ENCODE peak calls at places on chromosome 1, in nine cellular contexts. One of them, this sample, is unnamed.

GRCh38 chr1:240500681-240501080 is 111.3 kb downstream of the GREM2 start:
- DNase-seq in AG09309: no peak
- DNase-seq in PC-3: no peak
- DNase-seq in WTC11: no peak
- DNase-seq in cardiac muscle cell: no peak
- DNase-seq in left ventricle myocardium inferior: no peak
- DNase-seq in fibroblast of lung: no peak
- DNase-seq in cardiac fibroblast: no peak
- DNase-seq in suprapubic skin: no peak
- DNase-seq in this sample: no peak

GRCh38 chr1:154353460-154353904 is 28.2 kb downstream of the ATP8B2 start:
- DNase-seq in PC-3: peak
- DNase-seq in AG09309: no peak
- DNase-seq in cardiac muscle cell: peak
- DNase-seq in WTC11: no peak
- DNase-seq in suprapubic skin: no peak
- DNase-seq in left ventricle myocardium inferior: no peak
- DNase-seq in fibroblast of lung: peak
- DNase-seq in cardiac fibroblast: peak
- DNase-seq in this sample: no peak

GRCh38 chr1:209985002-209985401 is 47.0 kb downstream of the SYT14 start:
- DNase-seq in WTC11: no peak
- DNase-seq in suprapubic skin: no peak
- DNase-seq in fibroblast of lung: no peak
- DNase-seq in PC-3: no peak
- DNase-seq in left ventricle myocardium inferior: no peak
- DNase-seq in cardiac muscle cell: no peak
- DNase-seq in cardiac fibroblast: no peak
- DNase-seq in AG09309: no peak
- DNase-seq in this sample: no peak

GRCh38 chr1:118081387-118081786 is 103.6 kb downstream of the SPAG17 start:
- DNase-seq in fibroblast of lung: no peak
- DNase-seq in AG09309: no peak
- DNase-seq in PC-3: peak
- DNase-seq in suprapubic skin: no peak
- DNase-seq in left ventricle myocardium inferior: no peak
- DNase-seq in cardiac fibroblast: no peak
- DNase-seq in cardiac muscle cell: no peak
- DNase-seq in WTC11: no peak
- DNase-seq in this sample: no peak

GRCh38 chr1:7539772-7540175 is 231.3 kb upstream of the VAMP3 start:
- DNase-seq in left ventricle myocardium inferior: no peak
- DNase-seq in fibroblast of lung: peak
- DNase-seq in WTC11: peak
- DNase-seq in AG09309: no peak
- DNase-seq in cardiac fibroblast: peak
- DNase-seq in cardiac muscle cell: peak
- DNase-seq in suprapubic skin: no peak
- DNase-seq in PC-3: peak
- DNase-seq in this sample: no peak

GRCh38 chr1:89547563-89548485 is 23.2 kb downstream of the LRRC8B start:
- DNase-seq in fibroblast of lung: peak
- DNase-seq in cardiac fibroblast: peak
- DNase-seq in AG09309: peak
- DNase-seq in left ventricle myocardium inferior: no peak
- DNase-seq in suprapubic skin: peak
- DNase-seq in cardiac muscle cell: peak
- DNase-seq in WTC11: no peak
- DNase-seq in PC-3: peak
- DNase-seq in this sample: no peak

GRCh38 chr1:194347184-194347583 is 1160.8 kb upstream of the B3GALT2 start:
- DNase-seq in cardiac fibroblast: no peak
- DNase-seq in AG09309: no peak
- DNase-seq in suprapubic skin: no peak
- DNase-seq in WTC11: no peak
- DNase-seq in cardiac muscle cell: no peak
- DNase-seq in PC-3: no peak
- DNase-seq in left ventricle myocardium inferior: no peak
- DNase-seq in fibroblast of lung: peak
- DNase-seq in this sample: no peak

GRCh38 chr1:162720996-162721395 is 69.5 kb upstream of the HSD17B7 start:
- DNase-seq in left ventricle myocardium inferior: no peak
- DNase-seq in PC-3: no peak
- DNase-seq in WTC11: no peak
- DNase-seq in fibroblast of lung: peak
- DNase-seq in cardiac fibroblast: peak
- DNase-seq in AG09309: no peak
- DNase-seq in suprapubic skin: no peak
- DNase-seq in cardiac muscle cell: no peak
- DNase-seq in this sample: no peak

GRCh38 chr1:92876351-92876750 is 44.5 kb downstream of the RPL5 start:
- DNase-seq in suprapubic skin: no peak
- DNase-seq in AG09309: no peak
- DNase-seq in PC-3: no peak
- DNase-seq in left ventricle myocardium inferior: no peak
- DNase-seq in cardiac muscle cell: no peak
- DNase-seq in WTC11: no peak
- DNase-seq in cardiac fibroblast: no peak
- DNase-seq in fibroblast of lung: no peak
- DNase-seq in this sample: no peak

GRCh38 chr1:29687601-29688244 is 451.4 kb downstream of the PTPRU start:
- DNase-seq in AG09309: no peak
- DNase-seq in cardiac fibroblast: no peak
- DNase-seq in PC-3: no peak
- DNase-seq in WTC11: no peak
- DNase-seq in left ventricle myocardium inferior: no peak
- DNase-seq in fibroblast of lung: peak
- DNase-seq in cardiac muscle cell: peak
- DNase-seq in suprapubic skin: no peak
- DNase-seq in this sample: peak

GRCh38 chr1:65541161-65541560 is 120.7 kb downstream of the LEPR start:
- DNase-seq in cardiac fibroblast: no peak
- DNase-seq in left ventricle myocardium inferior: no peak
- DNase-seq in PC-3: peak
- DNase-seq in AG09309: no peak
- DNase-seq in WTC11: no peak
- DNase-seq in fibroblast of lung: no peak
- DNase-seq in cardiac muscle cell: no peak
- DNase-seq in suprapubic skin: no peak
- DNase-seq in this sample: no peak

GRCh38 chr1:59125711-59126320 is 171.1 kb upstream of the FGGY start:
- DNase-seq in WTC11: no peak
- DNase-seq in left ventricle myocardium inferior: no peak
- DNase-seq in fibroblast of lung: peak
- DNase-seq in cardiac fibroblast: no peak
- DNase-seq in cardiac muscle cell: no peak
- DNase-seq in AG09309: no peak
- DNase-seq in PC-3: no peak
- DNase-seq in suprapubic skin: no peak
- DNase-seq in this sample: no peak

GRCh38 chr1:152968248-152968647 is 2.2 kb upstream of the SPRR4 start:
- DNase-seq in AG09309: no peak
- DNase-seq in left ventricle myocardium inferior: no peak
- DNase-seq in fibroblast of lung: no peak
- DNase-seq in cardiac fibroblast: no peak
- DNase-seq in PC-3: no peak
- DNase-seq in suprapubic skin: no peak
- DNase-seq in WTC11: no peak
- DNase-seq in cardiac muscle cell: no peak
- DNase-seq in this sample: no peak

GRCh38 chr1:227731241-227731677 is 3.8 kb downstream of the JMJD4 start:
- DNase-seq in WTC11: no peak
- DNase-seq in fibroblast of lung: no peak
- DNase-seq in suprapubic skin: no peak
- DNase-seq in AG09309: no peak
- DNase-seq in left ventricle myocardium inferior: no peak
- DNase-seq in cardiac muscle cell: no peak
- DNase-seq in cardiac fibroblast: no peak
- DNase-seq in PC-3: no peak
- DNase-seq in this sample: no peak

GRCh38 chr1:164787834-164788231 is 228.8 kb downstream of the PBX1 start:
- DNase-seq in WTC11: no peak
- DNase-seq in left ventricle myocardium inferior: no peak
- DNase-seq in PC-3: no peak
- DNase-seq in cardiac muscle cell: no peak
- DNase-seq in fibroblast of lung: no peak
- DNase-seq in suprapubic skin: no peak
- DNase-seq in cardiac fibroblast: no peak
- DNase-seq in AG09309: no peak
- DNase-seq in this sample: no peak

GRCh38 chr1:245880754-245881403 is 626.2 kb downstream of the SMYD3 start:
- DNase-seq in cardiac muscle cell: peak
- DNase-seq in left ventricle myocardium inferior: no peak
- DNase-seq in cardiac fibroblast: peak
- DNase-seq in AG09309: peak
- DNase-seq in WTC11: no peak
- DNase-seq in fibroblast of lung: peak
- DNase-seq in PC-3: no peak
- DNase-seq in suprapubic skin: no peak
- DNase-seq in this sample: no peak

GRCh38 chr1:150106331-150106730 is 38.8 kb downstream of the VPS45 start:
- DNase-seq in AG09309: no peak
- DNase-seq in cardiac muscle cell: no peak
- DNase-seq in fibroblast of lung: peak
- DNase-seq in cardiac fibroblast: no peak
- DNase-seq in suprapubic skin: no peak
- DNase-seq in left ventricle myocardium inferior: no peak
- DNase-seq in WTC11: no peak
- DNase-seq in PC-3: no peak
- DNase-seq in this sample: no peak

GRCh38 chr1:222096476-222096772 is 354.5 kb upstream of the DUSP10 start:
- DNase-seq in left ventricle myocardium inferior: no peak
- DNase-seq in cardiac muscle cell: no peak
- DNase-seq in AG09309: no peak
- DNase-seq in PC-3: no peak
- DNase-seq in cardiac fibroblast: no peak
- DNase-seq in suprapubic skin: no peak
- DNase-seq in fibroblast of lung: no peak
- DNase-seq in WTC11: no peak
- DNase-seq in this sample: no peak
- TF ChIP-seq CTCF in left ventricle myocardium inferior: peak
- TF ChIP-seq CTCF in cardiac muscle cell: no peak
- TF ChIP-seq CTCF in AG09309: no peak
- TF ChIP-seq CTCF in PC-3: peak
- TF ChIP-seq CTCF in cardiac fibroblast: no peak
- TF ChIP-seq CTCF in suprapubic skin: no peak
- TF ChIP-seq CTCF in fibroblast of lung: no peak
- TF ChIP-seq CTCF in WTC11: no peak
- TF ChIP-seq CTCF in this sample: no peak

GRCh38 chr1:13570924-13571323 is 12.7 kb upstream of the PDPN start:
- DNase-seq in suprapubic skin: no peak
- DNase-seq in left ventricle myocardium inferior: no peak
- DNase-seq in WTC11: no peak
- DNase-seq in fibroblast of lung: no peak
- DNase-seq in cardiac fibroblast: no peak
- DNase-seq in cardiac muscle cell: no peak
- DNase-seq in PC-3: no peak
- DNase-seq in AG09309: no peak
- DNase-seq in this sample: no peak
- TF ChIP-seq CTCF in suprapubic skin: no peak
- TF ChIP-seq CTCF in left ventricle myocardium inferior: peak
- TF ChIP-seq CTCF in WTC11: peak
- TF ChIP-seq CTCF in fibroblast of lung: peak
- TF ChIP-seq CTCF in cardiac fibroblast: peak
- TF ChIP-seq CTCF in cardiac muscle cell: peak
- TF ChIP-seq CTCF in PC-3: peak
- TF ChIP-seq CTCF in AG09309: no peak
- TF ChIP-seq CTCF in this sample: no peak

DNA sequence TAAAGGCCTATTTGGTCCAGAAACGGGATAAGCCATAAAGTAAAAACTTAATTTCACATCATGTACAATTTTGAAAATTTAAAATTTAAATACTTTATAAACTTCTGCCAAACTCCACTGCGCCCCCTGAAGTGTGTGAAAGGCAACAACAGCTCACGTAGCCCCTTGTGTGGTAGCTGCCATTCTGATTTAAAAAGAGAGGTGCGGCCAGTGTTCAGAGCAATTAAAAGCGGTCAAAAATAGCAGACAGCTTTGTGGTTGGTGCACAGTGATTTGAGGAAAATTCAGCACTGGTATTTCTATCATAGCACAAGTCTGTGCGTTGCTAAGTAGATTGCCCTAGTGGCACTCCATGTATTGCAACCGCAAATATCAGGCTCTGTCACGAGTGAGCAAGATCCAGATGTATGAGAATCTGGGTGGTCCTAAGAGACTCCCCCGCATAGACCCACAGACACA is 122.5 kb downstream of the ATG4C start:
- DNase-seq in suprapubic skin: no peak
- DNase-seq in WTC11: peak
- DNase-seq in fibroblast of lung: no peak
- DNase-seq in left ventricle myocardium inferior: no peak
- DNase-seq in PC-3: peak
- DNase-seq in cardiac fibroblast: peak
- DNase-seq in cardiac muscle cell: peak
- DNase-seq in AG09309: no peak
- DNase-seq in this sample: no peak
- TF ChIP-seq CTCF in suprapubic skin: no peak
- TF ChIP-seq CTCF in WTC11: peak
- TF ChIP-seq CTCF in fibroblast of lung: peak
- TF ChIP-seq CTCF in left ventricle myocardium inferior: peak
- TF ChIP-seq CTCF in PC-3: peak
- TF ChIP-seq CTCF in cardiac fibroblast: peak
- TF ChIP-seq CTCF in cardiac muscle cell: peak
- TF ChIP-seq CTCF in AG09309: peak
- TF ChIP-seq CTCF in this sample: no peak

GRCh38 chr1:157775101-157775870 is 1.6 kb downstream of the FCRL2 start:
- DNase-seq in AG09309: no peak
- DNase-seq in PC-3: no peak
- DNase-seq in WTC11: no peak
- DNase-seq in left ventricle myocardium inferior: no peak
- DNase-seq in cardiac fibroblast: no peak
- DNase-seq in fibroblast of lung: no peak
- DNase-seq in suprapubic skin: no peak
- DNase-seq in cardiac muscle cell: no peak
- DNase-seq in this sample: no peak

GRCh38 chr1:157776971-157777386 is at the start of gene FCRL2:
- DNase-seq in cardiac fibroblast: no peak
- DNase-seq in suprapubic skin: no peak
- DNase-seq in fibroblast of lung: no peak
- DNase-seq in AG09309: no peak
- DNase-seq in cardiac muscle cell: no peak
- DNase-seq in WTC11: no peak
- DNase-seq in PC-3: no peak
- DNase-seq in left ventricle myocardium inferior: no peak
- DNase-seq in this sample: no peak

GRCh38 chr1:157771666-157772425 is 5.1 kb downstream of the FCRL2 start:
- DNase-seq in fibroblast of lung: no peak
- DNase-seq in AG09309: no peak
- DNase-seq in PC-3: peak
- DNase-seq in suprapubic skin: no peak
- DNase-seq in cardiac fibroblast: no peak
- DNase-seq in cardiac muscle cell: no peak
- DNase-seq in WTC11: no peak
- DNase-seq in left ventricle myocardium inferior: no peak
- DNase-seq in this sample: no peak

GRCh38 chr1:157774412-157774811 is 2.5 kb downstream of the FCRL2 start:
- DNase-seq in fibroblast of lung: no peak
- DNase-seq in AG09309: no peak
- DNase-seq in cardiac fibroblast: no peak
- DNase-seq in cardiac muscle cell: no peak
- DNase-seq in suprapubic skin: no peak
- DNase-seq in WTC11: no peak
- DNase-seq in left ventricle myocardium inferior: no peak
- DNase-seq in PC-3: no peak
- DNase-seq in this sample: no peak

GRCh38 chr1:157773723-157774350 is 3.1 kb downstream of the FCRL2 start:
- DNase-seq in left ventricle myocardium inferior: no peak
- DNase-seq in WTC11: peak
- DNase-seq in fibroblast of lung: no peak
- DNase-seq in cardiac fibroblast: no peak
- DNase-seq in cardiac muscle cell: no peak
- DNase-seq in AG09309: no peak
- DNase-seq in suprapubic skin: no peak
- DNase-seq in PC-3: peak
- DNase-seq in this sample: no peak
- TF ChIP-seq CTCF in left ventricle myocardium inferior: no peak
- TF ChIP-seq CTCF in WTC11: peak
- TF ChIP-seq CTCF in fibroblast of lung: no peak
- TF ChIP-seq CTCF in cardiac fibroblast: no peak
- TF ChIP-seq CTCF in cardiac muscle cell: no peak
- TF ChIP-seq CTCF in AG09309: no peak
- TF ChIP-seq CTCF in suprapubic skin: no peak
- TF ChIP-seq CTCF in PC-3: peak
- TF ChIP-seq CTCF in this sample: no peak